ENCODE peak calls at places on chromosomes 7 and 10, in six cellular contexts. G is stomach, Y is ovary, N is vagina, S is suprapubic skin, U is sigmoid colon. L is an unnamed sample.

GRCh38 chr10:71974489-71975011 is 10.4 kb downstream of the CHST3 start:
- DNase-seq in G (no peak), Y (no peak), N (no peak), S (no peak), U (peak; percentile 74), L (no peak)

GRCh38 chr7:158015403-158016116 is 572.1 kb downstream of the PTPRN2 start:
- DNase-seq in G (peak; percentile 16), Y (no peak), N (no peak), S (peak; percentile 52), U (no peak), L (no peak)

GRCh38 chr7:1264345-1265280 is 31.9 kb downstream of the UNCX start:
- DNase-seq in G (no peak), Y (no peak), N (no peak), S (no peak), U (no peak), L (no peak)

GRCh38 chr7:66167773-66168367 is 37.3 kb upstream of the TPST1 start:
- DNase-seq in G (no peak), Y (no peak), N (no peak), S (no peak), U (no peak), L (no peak)

GRCh38 chr10:95741807-95742528 is 14.0 kb upstream of the ENTPD1 start:
- DNase-seq in G (no peak), Y (no peak), N (no peak), S (no peak), U (no peak), L (peak; percentile 60)

GRCh38 chr10:108970016-108970415 is 953.3 kb downstream of the XPNPEP1 start:
- DNase-seq in G (no peak), Y (no peak), N (no peak), S (no peak), U (no peak), L (no peak)

GRCh38 chr7:120949393-120949799 is 1.2 kb upstream of the ING3 start:
- DNase-seq in G (no peak), Y (no peak), N (no peak), S (no peak), U (no peak), L (no peak)

GRCh38 chr7:44320141-44320540 is 5.3 kb downstream of the CAMK2B start:
- DNase-seq in G (no peak), Y (no peak), N (no peak), S (no peak), U (no peak), L (no peak)

GRCh38 chr7:121697731-121698396 is 175.1 kb upstream of the PTPRZ1 start:
- DNase-seq in G (no peak), Y (no peak), N (no peak), S (no peak), U (no peak), L (no peak)

GRCh38 chr10:46557319-46558140 is 1.1 kb upstream of the GPRIN2 start:
- DNase-seq in G (peak; percentile 33), Y (peak; percentile 34), N (peak; percentile 97), S (peak; percentile 88), U (peak; percentile 68), L (peak; percentile 69)

GRCh38 chr7:22255342-22255741 is 101.6 kb downstream of the RAPGEF5 start:
- DNase-seq in G (no peak), Y (no peak), N (no peak), S (no peak), U (no peak), L (no peak)

GRCh38 chr10:24579911-24580310 is 143.8 kb downstream of the ARHGAP21 start:
- DNase-seq in G (no peak), Y (no peak), N (no peak), S (no peak), U (no peak), L (no peak)

GRCh38 chr10:76333331-76333730 is 901.9 kb downstream of the LRMDA start:
- DNase-seq in G (no peak), Y (no peak), N (no peak), S (no peak), U (no peak), L (no peak)

GRCh38 chr7:1531263-1531978 is 919 bp downstream of the MAFK start:
- DNase-seq in G (peak; percentile 42), Y (peak; percentile 70), N (no peak), S (no peak), U (peak; percentile 79), L (peak; percentile 78)

GRCh38 chr7:134892963-134893362 is 93.3 kb upstream of the AGBL3 start:
- DNase-seq in G (no peak), Y (no peak), N (no peak), S (no peak), U (no peak), L (no peak)

GRCh38 chr7:41816111-41816510 is 113.2 kb upstream of the INHBA start:
- DNase-seq in G (no peak), Y (no peak), N (no peak), S (no peak), U (no peak), L (no peak)

GRCh38 chr7:21851445-21852043 is 94.2 kb downstream of the CDCA7L start:
- DNase-seq in G (no peak), Y (no peak), N (no peak), S (no peak), U (no peak), L (no peak)

GRCh38 chr7:66880009-66880554 is 40.9 kb upstream of the TMEM248 start:
- DNase-seq in G (no peak), Y (no peak), N (no peak), S (no peak), U (no peak), L (no peak)

GRCh38 chr10:15316144-15316543 is 54.9 kb downstream of the FAM171A1 start:
- DNase-seq in G (no peak), Y (no peak), N (no peak), S (no peak), U (no peak), L (no peak)

GRCh38 chr10:76007206-76007605 is 575.8 kb downstream of the LRMDA start:
- DNase-seq in G (no peak), Y (no peak), N (no peak), S (no peak), U (no peak), L (no peak)

GRCh38 chr10:80535671-80536360 is 1.9 kb upstream of the SH2D4B start:
- DNase-seq in G (peak; percentile 70), Y (peak; percentile 72), N (no peak), S (peak; percentile 90), U (peak; percentile 78), L (peak; percentile 82)

GRCh38 chr7:75650062-75650461 is 88.7 kb downstream of the HIP1 start:
- DNase-seq in G (no peak), Y (no peak), N (no peak), S (no peak), U (no peak), L (no peak)

GRCh38 chr7:116315293-116315692 is 105.0 kb downstream of the TES start:
- DNase-seq in G (no peak), Y (no peak), N (no peak), S (no peak), U (no peak), L (peak; percentile 36)

GRCh38 chr10:125479059-125479458 is 203.9 kb downstream of the TEX36 start:
- DNase-seq in G (no peak), Y (no peak), N (no peak), S (no peak), U (no peak), L (no peak)

GRCh38 chr10:5888843-5889623 is 660 bp downstream of the ANKRD16 start:
- DNase-seq in G (peak; percentile 34), Y (no peak), N (no peak), S (peak; percentile 81), U (peak; percentile 70), L (peak; percentile 40)

GRCh38 chr10:88958721-88959120 is 6.1 kb upstream of the ACTA2 start:
- DNase-seq in G (no peak), Y (no peak), N (no peak), S (no peak), U (no peak), L (no peak)

GRCh38 chr7:41201021-41201420 is 501.9 kb downstream of the INHBA start:
- DNase-seq in G (no peak), Y (no peak), N (no peak), S (no peak), U (no peak), L (no peak)

GRCh38 chr7:129150199-129150996 is 5.9 kb downstream of the TSPAN33 start:
- DNase-seq in G (no peak), Y (no peak), N (no peak), S (no peak), U (no peak), L (no peak)
- TF ChIP-seq POLR2A in G (no peak), Y (no peak), N (no peak), S (no peak), U (no peak), L (no peak)

GRCh38 chr7:131844380-131844779 is 288.0 kb upstream of the PODXL start:
- DNase-seq in G (no peak), Y (no peak), N (no peak), S (no peak), U (no peak), L (no peak)
- TF ChIP-seq CTCF in G (no peak), Y (no peak), N (no peak), S (no peak), U (no peak), L (no peak)

DNA sequence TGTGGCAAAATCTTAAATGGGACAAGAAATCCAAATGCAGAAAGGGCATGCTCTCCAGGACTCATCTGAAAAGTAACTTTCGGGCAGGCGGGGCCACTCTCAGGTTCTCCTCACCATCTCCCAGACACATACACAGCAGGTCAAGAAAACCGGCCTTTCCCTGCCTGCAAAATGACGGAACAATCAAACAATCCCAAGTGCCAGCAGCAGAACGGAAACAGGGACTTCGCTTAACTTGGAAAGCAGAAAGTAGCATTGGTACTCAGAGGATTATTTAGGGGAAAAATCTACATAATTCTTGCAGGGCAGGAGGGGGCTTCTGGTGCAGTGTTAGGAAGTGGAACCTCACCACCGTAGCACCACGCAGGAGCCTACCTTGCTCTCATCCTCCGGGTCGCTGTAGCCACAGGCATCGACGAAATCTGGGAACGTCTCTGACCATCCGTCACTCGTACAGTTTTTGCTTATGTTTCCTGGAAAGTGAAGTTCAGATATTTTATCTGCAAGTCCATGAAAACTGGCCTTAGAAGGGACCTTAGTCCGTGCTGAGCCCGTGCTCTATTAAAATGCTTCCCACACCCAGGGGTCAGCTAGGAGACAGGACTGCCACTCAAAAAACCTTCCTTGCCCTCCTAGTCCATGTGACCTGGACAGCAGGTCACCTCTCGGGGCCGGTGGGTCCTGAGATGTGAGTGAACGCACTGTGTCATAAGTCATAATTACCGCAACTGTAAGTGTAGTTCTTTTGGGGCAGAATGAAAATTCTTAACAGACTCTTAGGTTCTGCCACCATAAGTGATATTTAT is 41.1 kb downstream of the VIPR2 start:
- DNase-seq in G (no peak), Y (peak; percentile 4), N (no peak), S (peak; percentile 57), U (peak; percentile 46), L (no peak)
- TF ChIP-seq POLR2A in G (no peak), Y (no peak), N (no peak), S (no peak), U (no peak), L (no peak)

DNA sequence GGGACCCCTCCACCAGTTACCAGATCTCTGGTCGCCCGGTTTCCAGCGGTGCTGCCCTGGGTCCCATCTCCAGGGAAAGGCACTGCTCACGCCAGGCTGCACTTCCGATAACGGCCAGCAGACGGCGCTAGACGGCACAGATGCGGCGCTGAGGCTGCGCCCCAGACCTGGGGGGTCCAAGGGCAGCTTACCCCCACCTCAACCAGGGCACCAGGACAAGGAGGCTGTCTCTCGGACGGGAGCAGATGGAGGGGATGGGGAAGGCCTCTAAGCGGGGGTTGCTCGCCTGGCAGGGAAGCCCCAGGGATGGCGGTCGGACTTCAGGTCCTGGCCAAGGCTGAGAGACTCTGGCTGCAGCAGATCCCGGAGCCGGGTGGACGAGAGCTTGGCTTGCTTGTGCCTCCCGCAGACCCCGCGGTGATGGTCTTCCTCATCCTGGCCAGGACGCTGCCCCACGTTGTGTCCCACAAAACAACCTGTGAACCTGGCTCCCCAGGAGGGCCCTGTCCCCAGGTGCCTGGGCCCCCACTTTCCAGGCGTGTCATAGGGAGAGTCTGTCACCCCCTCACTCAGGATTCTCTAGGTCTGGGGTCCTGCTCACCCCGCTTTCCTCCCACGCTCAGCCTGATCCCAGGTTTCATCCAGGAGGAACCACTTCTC is 23.9 kb upstream of the ZNF716 start:
- DNase-seq in G (no peak), Y (no peak), N (no peak), S (no peak), U (peak; percentile 63), L (no peak)
- TF ChIP-seq CTCF in G (no peak), Y (no peak), N (no peak), S (no peak), U (no peak), L (peak; percentile 28)